ENCODE peak calls at places on chromosome 22, in six cellular contexts. I, F, V, R, P and Z are unnamed samples. For H3K4me1, the result is how much of the 10 kb centered on the place peaks cover.

GRCh38 chr22:27370281-27370680 is 431.3 kb downstream of the MN1 start:
- DNase-seq in I (no peak), F (no peak), V (no peak), R (no peak), P (no peak), Z (no peak)

GRCh38 chr22:28018461-28018927 is 99.4 kb upstream of the PITPNB start:
- DNase-seq in I (peak), F (peak), V (peak), R (no peak), P (no peak), Z (no peak)

GRCh38 chr22:50605349-50606074 is 4.9 kb downstream of the MAPK8IP2 start:
- DNase-seq in I (no peak), F (no peak), V (no peak), R (no peak), P (no peak), Z (no peak)

GRCh38 chr22:46797355-46797754 is 34.9 kb downstream of the TBC1D22A start:
- DNase-seq in I (no peak), F (no peak), V (no peak), R (no peak), P (peak), Z (peak)

GRCh38 chr22:40397436-40397835 is 27.0 kb downstream of the SGSM3 start:
- DNase-seq in I (no peak), F (no peak), V (no peak), R (peak), P (no peak), Z (no peak)

GRCh38 chr22:41260871-41261270 is 20.1 kb upstream of the CHADL start:
- DNase-seq in I (no peak), F (no peak), V (no peak), R (no peak), P (no peak), Z (no peak)

GRCh38 chr22:24871611-24872205 is 65.7 kb downstream of the SGSM1 start:
- DNase-seq in I (no peak), F (no peak), V (no peak), R (no peak), P (no peak), Z (no peak)

GRCh38 chr22:40237788-40238424 is 60.2 kb downstream of the TNRC6B start:
- DNase-seq in I (no peak), F (no peak), V (no peak), R (no peak), P (no peak), Z (no peak)

GRCh38 chr22:29071261-29072045 is 1.4 kb upstream of the KREMEN1 start:
- DNase-seq in I (peak), F (no peak), V (peak), R (peak), P (peak), Z (peak)

GRCh38 chr22:40620464-40621046 is 16.0 kb downstream of the MRTFA start:
- DNase-seq in I (no peak), F (no peak), V (no peak), R (peak), P (peak), Z (peak)

GRCh38 chr22:41526802-41527799 is 17.2 kb downstream of the POLR3H start:
- DNase-seq in I (peak), F (no peak), V (peak), R (no peak), P (peak), Z (no peak)

GRCh38 chr22:17774206-17774927 is at the start of gene BID:
- DNase-seq in I (no peak), F (no peak), V (peak), R (no peak), P (peak), Z (no peak)

GRCh38 chr22:40855104-40855959 is 1.1 kb downstream of the ST13 start:
- DNase-seq in I (no peak), F (peak), V (no peak), R (no peak), P (peak), Z (no peak)

GRCh38 chr22:46233231-46233630 is 16.9 kb downstream of the CDPF1 start:
- DNase-seq in I (no peak), F (peak), V (no peak), R (peak), P (no peak), Z (no peak)

GRCh38 chr22:32995335-32995734 is 62.8 kb downstream of the SYN3 start:
- DNase-seq in I (no peak), F (no peak), V (no peak), R (no peak), P (no peak), Z (no peak)

GRCh38 chr22:32997295-32997694 is 60.9 kb downstream of the SYN3 start:
- DNase-seq in I (no peak), F (no peak), V (no peak), R (no peak), P (no peak), Z (no peak)

GRCh38 chr22:32998373-32998772 is 59.8 kb downstream of the SYN3 start:
- DNase-seq in I (no peak), F (no peak), V (no peak), R (no peak), P (no peak), Z (no peak)

GRCh38 chr22:32996276-32996675 is 61.9 kb downstream of the SYN3 start:
- DNase-seq in I (no peak), F (no peak), V (no peak), R (no peak), P (no peak), Z (no peak)

DNA sequence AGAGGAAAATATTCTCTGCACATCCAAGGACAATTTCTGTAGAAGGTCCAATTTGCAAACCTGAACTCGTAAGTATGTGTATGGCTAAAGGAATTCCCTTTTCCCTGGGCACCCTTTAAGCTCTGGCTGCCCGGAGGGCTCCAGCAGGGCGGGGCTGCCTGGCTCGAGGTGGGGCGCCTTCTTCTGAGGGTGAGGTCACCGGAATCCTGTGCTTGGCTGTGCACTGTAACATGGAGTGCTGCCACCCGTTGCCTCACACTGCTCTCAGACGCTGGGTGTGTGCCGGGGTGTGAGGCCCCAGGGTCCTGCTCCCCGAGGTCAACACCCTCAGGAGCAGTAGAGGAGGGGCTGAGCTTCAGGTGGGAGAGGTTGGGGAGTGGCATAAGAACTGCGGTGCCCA is 61.5 kb downstream of the SYN3 start:
- DNase-seq in I (no peak), F (peak), V (no peak), R (no peak), P (no peak), Z (peak)
- H3K4me1 ChIP-seq in I (under half), F (under half), V (under half), R (under half), P (under half), Z (under half)

GRCh38 chr22:37751449-37752188 is 54.8 kb downstream of the TRIOBP start:
- DNase-seq in I (peak), F (no peak), V (no peak), R (no peak), P (peak), Z (no peak)
- H3K4me1 ChIP-seq in I (half or more), F (half or more), V (half or more), R (half or more), P (under half), Z (under half)

GRCh38 chr22:31329453-31330215 is 16.5 kb downstream of the PATZ1 start:
- DNase-seq in I (no peak), F (no peak), V (no peak), R (no peak), P (no peak), Z (no peak)

GRCh38 chr22:31326877-31327276 is 19.3 kb downstream of the PATZ1 start:
- DNase-seq in I (no peak), F (no peak), V (no peak), R (no peak), P (no peak), Z (no peak)

GRCh38 chr22:31328545-31328960 is 17.6 kb downstream of the PATZ1 start:
- DNase-seq in I (no peak), F (no peak), V (no peak), R (no peak), P (no peak), Z (no peak)

GRCh38 chr22:31327786-31328544 is 18.2 kb downstream of the PATZ1 start:
- DNase-seq in I (no peak), F (no peak), V (no peak), R (no peak), P (peak), Z (peak)

GRCh38 chr22:31329029-31329428 is 17.1 kb downstream of the PATZ1 start:
- DNase-seq in I (no peak), F (no peak), V (no peak), R (peak), P (peak), Z (no peak)
- H3K4me1 ChIP-seq in I (under half), F (under half), V (under half), R (under half), P (under half), Z (under half)

GRCh38 chr22:19110064-19110458 is 12.2 kb downstream of the DGCR2 start:
- DNase-seq in I (no peak), F (no peak), V (no peak), R (no peak), P (no peak), Z (no peak)

GRCh38 chr22:19111140-19111539 is 11.1 kb downstream of the DGCR2 start:
- DNase-seq in I (no peak), F (no peak), V (no peak), R (no peak), P (no peak), Z (no peak)

GRCh38 chr22:19109198-19110063 is 12.8 kb downstream of the DGCR2 start:
- DNase-seq in I (no peak), F (peak), V (peak), R (peak), P (no peak), Z (peak)

GRCh38 chr22:19113429-19113828 is 8.8 kb downstream of the DGCR2 start:
- DNase-seq in I (no peak), F (no peak), V (no peak), R (no peak), P (no peak), Z (no peak)

DNA sequence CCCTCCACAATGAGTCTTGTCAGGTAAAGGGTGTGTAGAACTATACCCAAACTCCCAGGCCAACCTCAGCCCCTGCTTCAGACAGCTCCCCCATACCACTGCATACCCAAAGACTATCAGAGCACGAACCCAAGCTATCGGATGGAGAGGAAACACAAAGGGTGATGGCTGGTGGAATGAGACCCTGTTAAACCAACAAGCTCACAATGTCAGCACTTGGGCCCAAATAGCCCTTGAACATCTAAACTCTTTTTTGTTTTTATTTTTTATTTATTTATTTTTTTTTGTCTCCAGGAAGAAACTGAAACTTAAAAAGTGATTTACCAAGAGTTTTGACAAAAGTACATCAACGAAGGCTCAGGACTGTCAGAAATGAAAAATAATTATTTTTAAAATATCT is 10.6 kb downstream of the DGCR2 start:
- DNase-seq in I (no peak), F (no peak), V (no peak), R (no peak), P (no peak), Z (no peak)
- H3K4me1 ChIP-seq in I (under half), F (half or more), V (under half), R (under half), P (under half), Z (under half)

DNA sequence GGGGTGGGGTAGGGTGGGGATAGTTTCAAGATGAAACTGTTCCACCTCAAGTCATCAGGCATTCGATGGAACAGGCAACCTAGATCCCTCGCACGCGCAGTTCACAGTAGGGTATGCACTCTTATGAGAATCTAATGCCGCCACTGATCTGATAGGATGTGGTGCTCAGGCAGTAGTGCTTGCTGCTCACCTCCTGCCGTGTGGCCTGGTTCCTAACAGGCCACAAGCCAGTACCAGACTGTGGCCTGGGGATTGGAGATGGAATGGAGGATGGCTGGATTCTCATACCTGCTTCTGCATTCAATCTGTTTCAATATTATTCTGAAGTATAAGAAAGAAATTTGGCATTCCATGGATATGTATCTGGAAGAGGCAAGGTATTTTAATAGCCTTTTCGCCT is 73.1 kb downstream of the RBFOX2 start:
- DNase-seq in I (no peak), F (no peak), V (no peak), R (no peak), P (no peak), Z (no peak)
- H3K4me1 ChIP-seq in I (under half), F (under half), V (under half), R (under half), P (under half), Z (under half)

DNA sequence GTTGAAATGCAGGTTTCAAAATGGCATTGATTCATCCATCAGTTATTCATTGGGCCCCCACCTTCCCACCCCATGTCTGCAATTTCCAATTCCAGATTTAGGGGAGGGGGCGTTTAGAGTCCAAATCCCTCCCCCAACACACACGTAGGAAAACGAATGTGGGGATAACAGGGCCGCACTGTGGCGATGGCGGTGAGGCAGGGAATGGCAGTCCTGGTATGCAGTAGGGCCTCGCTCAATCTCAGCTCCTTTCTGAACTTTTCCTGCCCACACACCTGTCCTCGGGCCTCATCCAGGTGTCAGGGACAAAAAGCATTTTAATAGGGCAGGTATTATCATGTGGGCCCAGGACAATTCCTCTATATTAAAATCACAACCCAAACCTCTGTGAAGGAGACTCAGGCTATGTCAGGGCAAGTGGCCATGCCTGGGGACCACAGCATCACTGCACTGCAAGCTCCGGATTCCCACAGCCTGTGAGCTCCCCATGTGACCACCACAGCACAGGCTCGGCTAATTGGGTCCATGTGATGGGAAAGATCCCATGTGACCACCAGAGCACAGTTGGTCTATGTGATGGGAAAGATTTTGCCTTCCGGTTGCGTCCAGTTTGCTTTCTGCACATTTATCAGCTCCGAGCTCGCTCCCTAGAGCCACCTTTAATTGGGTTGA is 44.5 kb downstream of the RTL6 start:
- DNase-seq in I (no peak), F (no peak), V (no peak), R (no peak), P (peak), Z (no peak)
- H3K4me1 ChIP-seq in I (under half), F (under half), V (under half), R (under half), P (under half), Z (under half)